ENCODE peak calls at places on chromosomes 2 and 18, in five cellular contexts. One of them, this sample, is unnamed.

GRCh38 chr2:26552641-26553040 is 74.7 kb upstream of the OTOF start:
- DNase-seq in lower leg skin: no peak
- DNase-seq in cardiac fibroblast: no peak
- DNase-seq in CD8-positive, alpha-beta memory T cell: no peak
- DNase-seq in PC-3: no peak
- DNase-seq in this sample: no peak

GRCh38 chr2:241522477-241522876 is 14.1 kb upstream of the STK25 start:
- DNase-seq in lower leg skin: no peak
- DNase-seq in cardiac fibroblast: no peak
- DNase-seq in CD8-positive, alpha-beta memory T cell: no peak
- DNase-seq in PC-3: no peak
- DNase-seq in this sample: no peak

GRCh38 chr2:196854629-196855028 is 45.5 kb upstream of the C2orf66 start:
- DNase-seq in lower leg skin: no peak
- DNase-seq in cardiac fibroblast: no peak
- DNase-seq in CD8-positive, alpha-beta memory T cell: no peak
- DNase-seq in PC-3: no peak
- DNase-seq in this sample: no peak

GRCh38 chr2:146853741-146854444 is 990.9 kb upstream of the ACVR2A start:
- DNase-seq in lower leg skin: no peak
- DNase-seq in cardiac fibroblast: peak
- DNase-seq in CD8-positive, alpha-beta memory T cell: no peak
- DNase-seq in PC-3: peak
- DNase-seq in this sample: no peak

GRCh38 chr2:129457277-129457818 is 522.1 kb upstream of the RAB6C start:
- DNase-seq in lower leg skin: no peak
- DNase-seq in cardiac fibroblast: no peak
- DNase-seq in CD8-positive, alpha-beta memory T cell: no peak
- DNase-seq in PC-3: no peak
- DNase-seq in this sample: no peak

GRCh38 chr18:55390898-55391297 is 197.1 kb downstream of the TCF4 start:
- DNase-seq in lower leg skin: no peak
- DNase-seq in cardiac fibroblast: no peak
- DNase-seq in CD8-positive, alpha-beta memory T cell: no peak
- DNase-seq in PC-3: no peak
- DNase-seq in this sample: no peak

GRCh38 chr18:22168360-22168921 is 948 bp upstream of the GATA6 start:
- DNase-seq in lower leg skin: no peak
- DNase-seq in cardiac fibroblast: peak
- DNase-seq in CD8-positive, alpha-beta memory T cell: no peak
- DNase-seq in PC-3: peak
- DNase-seq in this sample: peak

GRCh38 chr2:128451636-128452411 is 133.2 kb upstream of the HS6ST1 start:
- DNase-seq in lower leg skin: no peak
- DNase-seq in cardiac fibroblast: no peak
- DNase-seq in CD8-positive, alpha-beta memory T cell: no peak
- DNase-seq in PC-3: no peak
- DNase-seq in this sample: no peak

GRCh38 chr2:217837001-217837491 is 165.7 kb downstream of the TNS1 start:
- DNase-seq in lower leg skin: peak
- DNase-seq in cardiac fibroblast: peak
- DNase-seq in CD8-positive, alpha-beta memory T cell: no peak
- DNase-seq in PC-3: peak
- DNase-seq in this sample: no peak

GRCh38 chr2:219499555-219499954 is 864 bp downstream of the GMPPA start:
- DNase-seq in lower leg skin: no peak
- DNase-seq in cardiac fibroblast: no peak
- DNase-seq in CD8-positive, alpha-beta memory T cell: no peak
- DNase-seq in PC-3: no peak
- DNase-seq in this sample: no peak

GRCh38 chr2:219498280-219499057 is at the start of gene GMPPA:
- DNase-seq in lower leg skin: peak
- DNase-seq in cardiac fibroblast: peak
- DNase-seq in CD8-positive, alpha-beta memory T cell: peak
- DNase-seq in PC-3: peak
- DNase-seq in this sample: peak

GRCh38 chr2:219499058-219499307 is 292 bp downstream of the GMPPA start:
- DNase-seq in lower leg skin: no peak
- DNase-seq in cardiac fibroblast: no peak
- DNase-seq in CD8-positive, alpha-beta memory T cell: no peak
- DNase-seq in PC-3: no peak
- DNase-seq in this sample: no peak

GRCh38 chr2:219501441-219501840 is 2.8 kb downstream of the GMPPA start:
- DNase-seq in lower leg skin: no peak
- DNase-seq in cardiac fibroblast: no peak
- DNase-seq in CD8-positive, alpha-beta memory T cell: no peak
- DNase-seq in PC-3: no peak
- DNase-seq in this sample: no peak

GRCh38 chr2:219500135-219500534 is 1.4 kb downstream of the GMPPA start:
- DNase-seq in lower leg skin: no peak
- DNase-seq in cardiac fibroblast: peak
- DNase-seq in CD8-positive, alpha-beta memory T cell: no peak
- DNase-seq in PC-3: peak
- DNase-seq in this sample: no peak
- H3K4me3 ChIP-seq in lower leg skin: no peak
- H3K4me3 ChIP-seq in cardiac fibroblast: no peak
- H3K4me3 ChIP-seq in CD8-positive, alpha-beta memory T cell: no peak
- H3K4me3 ChIP-seq in PC-3: peak
- H3K4me3 ChIP-seq in this sample: peak

DNA sequence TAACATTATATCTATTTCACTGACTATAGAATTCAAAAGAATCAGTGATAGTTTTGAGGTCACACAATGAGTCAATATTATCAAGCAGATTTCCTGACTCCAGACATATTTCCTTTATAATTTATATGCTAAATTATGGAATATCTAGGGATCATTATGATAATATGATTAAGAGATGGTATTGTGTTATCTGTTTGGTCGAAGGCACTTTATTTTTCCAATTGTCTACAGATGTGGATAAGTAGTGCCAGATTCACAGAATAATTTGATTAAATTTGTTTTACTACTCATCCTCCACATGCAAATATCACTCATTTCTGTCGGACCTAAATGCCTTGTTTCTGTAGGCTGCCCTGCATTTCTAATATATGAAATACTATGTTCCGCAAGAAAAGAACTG is 4.4 kb downstream of the ZNF804A start:
- DNase-seq in lower leg skin: no peak
- DNase-seq in cardiac fibroblast: no peak
- DNase-seq in CD8-positive, alpha-beta memory T cell: no peak
- DNase-seq in PC-3: no peak
- DNase-seq in this sample: no peak
- H3K4me3 ChIP-seq in lower leg skin: no peak
- H3K4me3 ChIP-seq in cardiac fibroblast: no peak
- H3K4me3 ChIP-seq in CD8-positive, alpha-beta memory T cell: no peak
- H3K4me3 ChIP-seq in PC-3: no peak
- H3K4me3 ChIP-seq in this sample: no peak

GRCh38 chr2:156792242-156792840 is 356.2 kb downstream of the GPD2 start:
- DNase-seq in lower leg skin: no peak
- DNase-seq in cardiac fibroblast: no peak
- DNase-seq in CD8-positive, alpha-beta memory T cell: no peak
- DNase-seq in PC-3: no peak
- DNase-seq in this sample: no peak

GRCh38 chr2:156790343-156791034 is 354.3 kb downstream of the GPD2 start:
- DNase-seq in lower leg skin: no peak
- DNase-seq in cardiac fibroblast: no peak
- DNase-seq in CD8-positive, alpha-beta memory T cell: no peak
- DNase-seq in PC-3: no peak
- DNase-seq in this sample: no peak

GRCh38 chr2:156784034-156784433 is 347.9 kb downstream of the GPD2 start:
- DNase-seq in lower leg skin: no peak
- DNase-seq in cardiac fibroblast: no peak
- DNase-seq in CD8-positive, alpha-beta memory T cell: no peak
- DNase-seq in PC-3: no peak
- DNase-seq in this sample: no peak

GRCh38 chr2:156787517-156787916 is 351.3 kb downstream of the GPD2 start:
- DNase-seq in lower leg skin: no peak
- DNase-seq in cardiac fibroblast: no peak
- DNase-seq in CD8-positive, alpha-beta memory T cell: no peak
- DNase-seq in PC-3: no peak
- DNase-seq in this sample: no peak
- H3K4me3 ChIP-seq in lower leg skin: no peak
- H3K4me3 ChIP-seq in cardiac fibroblast: no peak
- H3K4me3 ChIP-seq in CD8-positive, alpha-beta memory T cell: no peak
- H3K4me3 ChIP-seq in PC-3: no peak
- H3K4me3 ChIP-seq in this sample: no peak

DNA sequence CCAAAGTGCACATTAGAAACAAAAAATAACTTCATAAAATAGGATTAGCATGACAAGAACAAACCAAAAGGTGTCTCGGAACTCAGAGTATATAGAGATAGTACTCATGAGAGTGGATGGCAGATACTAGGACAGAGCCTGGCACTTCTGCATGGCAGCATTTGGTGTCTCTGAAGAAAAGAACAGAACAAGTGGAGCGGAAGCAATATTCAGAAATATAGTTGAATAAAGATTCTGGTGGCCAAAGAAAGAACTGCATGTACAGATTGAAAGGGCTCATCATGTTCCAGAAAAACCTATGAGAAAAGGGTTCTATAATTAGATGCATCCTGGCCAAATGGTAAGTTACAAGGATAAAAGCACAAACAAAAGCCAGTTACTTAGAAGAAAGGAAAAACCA is 90.9 kb downstream of the CCDC138 start:
- DNase-seq in lower leg skin: no peak
- DNase-seq in cardiac fibroblast: no peak
- DNase-seq in CD8-positive, alpha-beta memory T cell: no peak
- DNase-seq in PC-3: no peak
- DNase-seq in this sample: no peak
- H3K4me3 ChIP-seq in lower leg skin: no peak
- H3K4me3 ChIP-seq in cardiac fibroblast: no peak
- H3K4me3 ChIP-seq in CD8-positive, alpha-beta memory T cell: no peak
- H3K4me3 ChIP-seq in PC-3: no peak
- H3K4me3 ChIP-seq in this sample: no peak